ENCODE peak calls at places on chromosomes 16 and 17, in four cellular contexts. One of them, this sample, is unnamed.

GRCh38 chr17:10772425-10773380 is 31.2 kb downstream of the TMEM238L start:
- DNase-seq in adrenal gland: no peak
- DNase-seq in hepatic stellate cell: no peak
- DNase-seq in posterior cingulate gyrus: no peak
- DNase-seq in this sample: no peak

GRCh38 chr16:89860747-89861304 is 12.6 kb upstream of the TCF25 start:
- DNase-seq in adrenal gland: peak; percentile 83
- DNase-seq in hepatic stellate cell: peak; percentile 88
- DNase-seq in posterior cingulate gyrus: peak; percentile 63
- DNase-seq in this sample: peak; percentile 32

GRCh38 chr17:3667366-3668278 is 756 bp downstream of the TAX1BP3 start:
- DNase-seq in adrenal gland: peak; percentile 91
- DNase-seq in hepatic stellate cell: peak; percentile 98
- DNase-seq in posterior cingulate gyrus: peak; percentile 38
- DNase-seq in this sample: no peak

GRCh38 chr17:41048441-41048840 is 1.3 kb upstream of the KRTAP2-1 start:
- DNase-seq in adrenal gland: no peak
- DNase-seq in hepatic stellate cell: peak; percentile 85
- DNase-seq in posterior cingulate gyrus: no peak
- DNase-seq in this sample: no peak

GRCh38 chr17:16406742-16407674 is 8.4 kb upstream of the TRPV2 start:
- DNase-seq in adrenal gland: no peak
- DNase-seq in hepatic stellate cell: peak; percentile 53
- DNase-seq in posterior cingulate gyrus: no peak
- DNase-seq in this sample: no peak

GRCh38 chr17:15649861-15650391 is 30.4 kb upstream of the FBXW10B start:
- DNase-seq in adrenal gland: peak; percentile 79
- DNase-seq in hepatic stellate cell: no peak
- DNase-seq in posterior cingulate gyrus: no peak
- DNase-seq in this sample: no peak

GRCh38 chr16:87968541-87968940 is 17.3 kb downstream of the BANP start:
- DNase-seq in adrenal gland: no peak
- DNase-seq in hepatic stellate cell: no peak
- DNase-seq in posterior cingulate gyrus: no peak
- DNase-seq in this sample: no peak

GRCh38 chr16:68031951-68032350 is 8.9 kb downstream of the DUS2 start:
- DNase-seq in adrenal gland: no peak
- DNase-seq in hepatic stellate cell: no peak
- DNase-seq in posterior cingulate gyrus: no peak
- DNase-seq in this sample: no peak

GRCh38 chr16:85256190-85256739 is 144.0 kb upstream of the CIBAR2 start:
- DNase-seq in adrenal gland: no peak
- DNase-seq in hepatic stellate cell: no peak
- DNase-seq in posterior cingulate gyrus: no peak
- DNase-seq in this sample: no peak

GRCh38 chr17:82242977-82243647 is 14.3 kb downstream of the SLC16A3 start:
- DNase-seq in adrenal gland: peak; percentile 95
- DNase-seq in hepatic stellate cell: peak; percentile 60
- DNase-seq in posterior cingulate gyrus: peak; percentile 86
- DNase-seq in this sample: peak; percentile 80

GRCh38 chr16:75244225-75244792 is 7.1 kb downstream of the BCAR1 start:
- DNase-seq in adrenal gland: no peak
- DNase-seq in hepatic stellate cell: no peak
- DNase-seq in posterior cingulate gyrus: no peak
- DNase-seq in this sample: no peak

GRCh38 chr17:20280832-20281231 is 186.5 kb downstream of the LGALS9B start:
- DNase-seq in adrenal gland: peak; percentile 46
- DNase-seq in hepatic stellate cell: no peak
- DNase-seq in posterior cingulate gyrus: no peak
- DNase-seq in this sample: no peak

GRCh38 chr16:27803775-27804549 is 254.0 kb downstream of the KATNIP start:
- DNase-seq in adrenal gland: no peak
- DNase-seq in hepatic stellate cell: no peak
- DNase-seq in posterior cingulate gyrus: no peak
- DNase-seq in this sample: no peak

GRCh38 chr16:81707411-81708321 is 71.4 kb upstream of the PLCG2 start:
- DNase-seq in adrenal gland: no peak
- DNase-seq in hepatic stellate cell: peak; percentile 47
- DNase-seq in posterior cingulate gyrus: peak; percentile 33
- DNase-seq in this sample: no peak

GRCh38 chr17:68578236-68578635 is 22.9 kb downstream of the FAM20A start:
- DNase-seq in adrenal gland: no peak
- DNase-seq in hepatic stellate cell: no peak
- DNase-seq in posterior cingulate gyrus: no peak
- DNase-seq in this sample: no peak

GRCh38 chr17:1532836-1533602 is 16.6 kb upstream of the INPP5K start:
- DNase-seq in adrenal gland: no peak
- DNase-seq in hepatic stellate cell: no peak
- DNase-seq in posterior cingulate gyrus: no peak
- DNase-seq in this sample: no peak

GRCh38 chr17:16512011-16512410 is 20.0 kb upstream of the LRRC75A start:
- DNase-seq in adrenal gland: no peak
- DNase-seq in hepatic stellate cell: no peak
- DNase-seq in posterior cingulate gyrus: no peak
- DNase-seq in this sample: no peak

GRCh38 chr17:8799001-8799850 is at the start of gene MFSD6L:
- DNase-seq in adrenal gland: no peak
- DNase-seq in hepatic stellate cell: no peak
- DNase-seq in posterior cingulate gyrus: no peak
- DNase-seq in this sample: no peak

GRCh38 chr17:16922386-16923096 is 49.4 kb downstream of the TNFRSF13B start:
- DNase-seq in adrenal gland: peak; percentile 11
- DNase-seq in hepatic stellate cell: no peak
- DNase-seq in posterior cingulate gyrus: no peak
- DNase-seq in this sample: no peak

GRCh38 chr16:5820472-5820871 is 722.9 kb upstream of the EEF2KMT start:
- DNase-seq in adrenal gland: no peak
- DNase-seq in hepatic stellate cell: no peak
- DNase-seq in posterior cingulate gyrus: no peak
- DNase-seq in this sample: no peak

GRCh38 chr17:81512984-81513668 is 527 bp upstream of the ACTG1 start:
- DNase-seq in adrenal gland: peak; percentile 82
- DNase-seq in hepatic stellate cell: no peak
- DNase-seq in posterior cingulate gyrus: peak; percentile 49
- DNase-seq in this sample: peak; percentile 64

GRCh38 chr16:67177743-67178699 is 5.7 kb downstream of the MATCAP1 start:
- DNase-seq in adrenal gland: peak; percentile 86
- DNase-seq in hepatic stellate cell: peak; percentile 82
- DNase-seq in posterior cingulate gyrus: no peak
- DNase-seq in this sample: no peak

GRCh38 chr17:63932721-63933120 is 590 bp upstream of the CD79B start:
- DNase-seq in adrenal gland: no peak
- DNase-seq in hepatic stellate cell: no peak
- DNase-seq in posterior cingulate gyrus: no peak
- DNase-seq in this sample: no peak

GRCh38 chr16:89764711-89765201 is 43.4 kb downstream of the ZNF276 start:
- DNase-seq in adrenal gland: peak; percentile 83
- DNase-seq in hepatic stellate cell: no peak
- DNase-seq in posterior cingulate gyrus: peak; percentile 31
- DNase-seq in this sample: no peak

GRCh38 chr17:17196776-17197175 is 9.4 kb downstream of the PLD6 start:
- DNase-seq in adrenal gland: no peak
- DNase-seq in hepatic stellate cell: no peak
- DNase-seq in posterior cingulate gyrus: no peak
- DNase-seq in this sample: no peak

GRCh38 chr16:78461087-78461486 is 361.6 kb downstream of the WWOX start:
- DNase-seq in adrenal gland: no peak
- DNase-seq in hepatic stellate cell: no peak
- DNase-seq in posterior cingulate gyrus: no peak
- DNase-seq in this sample: no peak

GRCh38 chr16:84368327-84368996 is at the start of gene ATP2C2:
- DNase-seq in adrenal gland: no peak
- DNase-seq in hepatic stellate cell: no peak
- DNase-seq in posterior cingulate gyrus: no peak
- DNase-seq in this sample: no peak

GRCh38 chr16:12901597-12902436 is at the start of gene SHISA9:
- DNase-seq in adrenal gland: no peak
- DNase-seq in hepatic stellate cell: no peak
- DNase-seq in posterior cingulate gyrus: no peak
- DNase-seq in this sample: no peak